ENCODE peak calls at places on chromosomes 11 and 22, in eight cellular contexts. K is heart right ventricle, L is adrenal gland, T is uterus, A is H1, B is esophagus squamous epithelium, R is cardiac muscle cell, C is neural progenitor cell. G is an unnamed sample.

GRCh38 chr11:82987997-82988396 is 83.7 kb downstream of the RAB30 start:
- DNase-seq in K (no peak), L (no peak), T (no peak), A (no peak), B (no peak), R (no peak), C (no peak), G (no peak)

GRCh38 chr11:613369-613968 is 2.3 kb downstream of the IRF7 start:
- DNase-seq in K (peak; percentile 57), L (no peak), T (peak; percentile 23), A (peak; percentile 86), B (peak; percentile 48), R (peak; percentile 80), C (peak; percentile 92), G (peak; percentile 84)

GRCh38 chr11:36077368-36077767 is 133.5 kb downstream of the LDLRAD3 start:
- DNase-seq in K (no peak), L (no peak), T (no peak), A (no peak), B (no peak), R (no peak), C (no peak), G (no peak)

GRCh38 chr11:68099057-68099456 is 22.1 kb downstream of the CHKA start:
- DNase-seq in K (no peak), L (no peak), T (no peak), A (no peak), B (no peak), R (no peak), C (no peak), G (no peak)

GRCh38 chr22:48742191-48742555 is 1085.5 kb downstream of the BRD1 start:
- DNase-seq in K (no peak), L (no peak), T (no peak), A (peak; percentile 17), B (no peak), R (no peak), C (no peak), G (no peak)

GRCh38 chr11:72641900-72642814 is 32.1 kb downstream of the PDE2A start:
- DNase-seq in K (peak; percentile 63), L (peak; percentile 42), T (peak; percentile 53), A (peak; percentile 76), B (no peak), R (peak; percentile 57), C (peak; percentile 75), G (peak; percentile 57)

GRCh38 chr11:1168721-1169161 is 11.0 kb downstream of the MUC5AC start:
- DNase-seq in K (no peak), L (no peak), T (no peak), A (no peak), B (no peak), R (no peak), C (no peak), G (no peak)

GRCh38 chr11:5336331-5336730 is 7.0 kb downstream of the OR51B5 start:
- DNase-seq in K (no peak), L (no peak), T (no peak), A (no peak), B (no peak), R (no peak), C (no peak), G (no peak)

GRCh38 chr11:117316197-117316961 is at the start of gene BACE1:
- DNase-seq in K (peak; percentile 83), L (peak; percentile 87), T (peak; percentile 84), A (peak; percentile 87), B (no peak), R (peak; percentile 93), C (peak; percentile 96), G (peak; percentile 92)

GRCh38 chr11:108752297-108752751 is 87.5 kb downstream of the DDX10 start:
- DNase-seq in K (no peak), L (no peak), T (no peak), A (no peak), B (no peak), R (no peak), C (no peak), G (no peak)

GRCh38 chr22:49951986-49952896 is 8.3 kb upstream of the PIM3 start:
- DNase-seq in K (no peak), L (no peak), T (no peak), A (no peak), B (no peak), R (no peak), C (no peak), G (no peak)

GRCh38 chr11:2304156-2305139 is 2.6 kb downstream of the TSPAN32 start:
- DNase-seq in K (no peak), L (no peak), T (no peak), A (peak; percentile 43), B (no peak), R (no peak), C (no peak), G (peak; percentile 36)

GRCh38 chr11:707817-708420 is 1.9 kb downstream of the EPS8L2 start:
- DNase-seq in K (no peak), L (no peak), T (no peak), A (no peak), B (no peak), R (peak; percentile 25), C (peak; percentile 35), G (no peak)

GRCh38 chr11:60343094-60343704 is 16.1 kb downstream of the MS4A6E start:
- DNase-seq in K (no peak), L (no peak), T (no peak), A (no peak), B (no peak), R (peak; percentile 13), C (peak; percentile 11), G (no peak)

GRCh38 chr11:65709661-65710060 is 2.4 kb upstream of the KAT5 start:
- DNase-seq in K (no peak), L (no peak), T (no peak), A (no peak), B (no peak), R (no peak), C (no peak), G (no peak)

GRCh38 chr11:111541209-111542061 is 915 bp downstream of the LAYN start:
- DNase-seq in K (peak; percentile 43), L (peak; percentile 48), T (peak; percentile 62), A (peak; percentile 67), B (no peak), R (peak; percentile 36), C (peak; percentile 52), G (no peak)

GRCh38 chr11:225734-226453 is 10.2 kb downstream of the SIRT3 start:
- DNase-seq in K (no peak), L (no peak), T (no peak), A (no peak), B (no peak), R (no peak), C (no peak), G (no peak)

GRCh38 chr22:42604403-42604802 is 10.3 kb downstream of the POLDIP3 start:
- DNase-seq in K (no peak), L (no peak), T (no peak), A (no peak), B (no peak), R (peak; percentile 39), C (no peak), G (no peak)

GRCh38 chr22:49139492-49140151 is 688.1 kb downstream of the BRD1 start:
- DNase-seq in K (no peak), L (no peak), T (no peak), A (no peak), B (no peak), R (no peak), C (no peak), G (no peak)

GRCh38 chr22:50675553-50676199 is 3.1 kb downstream of the SHANK3 start:
- DNase-seq in K (no peak), L (no peak), T (no peak), A (no peak), B (no peak), R (no peak), C (peak; percentile 1), G (no peak)

GRCh38 chr11:33531743-33532181 is 168.9 kb downstream of the C11orf91 start:
- DNase-seq in K (no peak), L (peak; percentile 74), T (peak; percentile 39), A (no peak), B (no peak), R (no peak), C (no peak), G (no peak)

GRCh38 chr11:33257160-33257896 is at the start of gene HIPK3:
- DNase-seq in K (peak; percentile 90), L (peak; percentile 81), T (peak; percentile 83), A (peak; percentile 85), B (peak; percentile 22), R (peak; percentile 93), C (peak; percentile 94), G (peak; percentile 79)

GRCh38 chr11:109641549-109641948 is 219.6 kb downstream of the C11orf87 start:
- DNase-seq in K (no peak), L (no peak), T (no peak), A (no peak), B (no peak), R (peak; percentile 82), C (peak; percentile 77), G (no peak)

GRCh38 chr11:31806944-31807790 is 4.0 kb downstream of the PAX6 start:
- DNase-seq in K (no peak), L (no peak), T (no peak), A (peak; percentile 52), B (no peak), R (no peak), C (peak; percentile 78), G (no peak)

GRCh38 chr11:134560066-134560465 is 148.0 kb upstream of the B3GAT1 start:
- DNase-seq in K (no peak), L (no peak), T (no peak), A (no peak), B (no peak), R (no peak), C (no peak), G (no peak)

GRCh38 chr11:118927554-118928107 is 1.9 kb upstream of the BCL9L start:
- DNase-seq in K (no peak), L (no peak), T (no peak), A (no peak), B (no peak), R (no peak), C (no peak), G (no peak)
- H3K4me3 ChIP-seq in K (peak overlapping the region; percentile 85), L (no peak overlapping the region), T (no peak overlapping the region), A (peak overlapping the region; percentile 86), B (peak overlapping the region; percentile 82), R (peak overlapping the region; percentile 61), C (peak overlapping the region; percentile 73), G (peak overlapping the region; percentile 77)

GRCh38 chr11:96191752-96192151 is 151.2 kb downstream of the MAML2 start:
- DNase-seq in K (no peak), L (no peak), T (no peak), A (no peak), B (no peak), R (no peak), C (no peak), G (no peak)
- H3K4me1 ChIP-seq in K (peaks cover 50% of the 10 kb centered on the region), L (peaks cover 4% of the 10 kb centered on the region), T (peaks cover 9% of the 10 kb centered on the region), A (peaks cover 4% of the 10 kb centered on the region), B (peaks cover 38% of the 10 kb centered on the region), R (no peaks in the 10 kb centered on the region), C (peaks cover 33% of the 10 kb centered on the region), G (peaks cover 4% of the 10 kb centered on the region)

GRCh38 chr11:86275493-86276370 is 26.3 kb upstream of the HIKESHI start:
- DNase-seq in K (no peak), L (no peak), T (no peak), A (no peak), B (no peak), R (no peak), C (no peak), G (no peak)
- TF ChIP-seq CTCF in K (no peak), L (no peak), T (no peak), A (no peak), B (no peak), R (no peak), C (peak; percentile 16), G (peak; percentile 10)

DNA sequence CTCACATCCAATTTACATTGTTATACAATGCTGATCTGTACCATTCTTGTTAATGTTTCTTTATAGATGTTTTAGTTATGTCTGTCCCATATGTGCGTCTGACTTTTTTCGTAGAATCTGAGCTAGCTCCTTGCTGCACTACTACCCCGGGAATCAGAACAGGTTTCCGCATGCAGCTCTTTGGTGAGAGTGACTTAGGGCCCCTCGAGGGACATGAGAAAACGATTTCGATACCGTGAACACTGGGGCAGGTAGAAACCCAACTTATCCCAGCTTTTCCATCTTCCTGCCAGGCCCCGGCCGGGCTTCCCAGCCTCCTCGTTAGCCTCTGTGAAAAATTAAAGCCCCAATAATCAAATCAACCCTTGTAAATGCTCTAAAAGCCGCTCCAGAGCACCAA is 23.4 kb upstream of the PKNOX2 start:
- DNase-seq in K (no peak), L (no peak), T (no peak), A (no peak), B (no peak), R (no peak), C (peak; percentile 18), G (no peak)
- H3K4me3 ChIP-seq in K (no peak overlapping the region), L (no peak overlapping the region), T (no peak overlapping the region), A (no peak overlapping the region), B (no peak overlapping the region), R (no peak overlapping the region), C (peak overlapping the region; percentile 11), G (no peak overlapping the region)

G was measured in BE2C.